ENCODE peak calls at places on chromosomes 5 and 9, in seven cellular contexts. One of them, this sample, is unnamed.

GRCh38 chr5:96817496-96817895 is 9.8 kb upstream of the ERAP1 start:
- DNase-seq in A549: no peak
- DNase-seq in H9: no peak
- DNase-seq in Peyer's patch: no peak
- DNase-seq in cardiac muscle cell: no peak
- DNase-seq in prostate gland: no peak
- DNase-seq in heart right ventricle: no peak
- DNase-seq in this sample: no peak

GRCh38 chr9:93614830-93615468 is 38.6 kb downstream of the PHF2 start:
- DNase-seq in H9: no peak
- DNase-seq in cardiac muscle cell: no peak
- DNase-seq in heart right ventricle: no peak
- DNase-seq in prostate gland: no peak
- DNase-seq in A549: no peak
- DNase-seq in Peyer's patch: no peak
- DNase-seq in this sample: no peak

GRCh38 chr5:153552886-153553285 is 62.4 kb downstream of the GRIA1 start:
- DNase-seq in heart right ventricle: no peak
- DNase-seq in prostate gland: no peak
- DNase-seq in cardiac muscle cell: no peak
- DNase-seq in A549: no peak
- DNase-seq in H9: no peak
- DNase-seq in Peyer's patch: no peak
- DNase-seq in this sample: no peak

GRCh38 chr9:121302786-121303185 is 34.8 kb downstream of the GSN start:
- DNase-seq in heart right ventricle: no peak
- DNase-seq in A549: no peak
- DNase-seq in prostate gland: no peak
- DNase-seq in H9: no peak
- DNase-seq in cardiac muscle cell: no peak
- DNase-seq in Peyer's patch: no peak
- DNase-seq in this sample: no peak

GRCh38 chr9:101435601-101436079 is at the start of gene ALDOB:
- DNase-seq in A549: no peak
- DNase-seq in Peyer's patch: no peak
- DNase-seq in cardiac muscle cell: no peak
- DNase-seq in H9: no peak
- DNase-seq in heart right ventricle: no peak
- DNase-seq in prostate gland: no peak
- DNase-seq in this sample: no peak

GRCh38 chr9:120351106-120351505 is 228.9 kb downstream of the CDK5RAP2 start:
- DNase-seq in Peyer's patch: no peak
- DNase-seq in A549: no peak
- DNase-seq in cardiac muscle cell: no peak
- DNase-seq in H9: no peak
- DNase-seq in prostate gland: no peak
- DNase-seq in heart right ventricle: no peak
- DNase-seq in this sample: no peak

GRCh38 chr5:139690385-139691274 is 42.5 kb downstream of the CXXC5 start:
- DNase-seq in heart right ventricle: no peak
- DNase-seq in prostate gland: no peak
- DNase-seq in Peyer's patch: no peak
- DNase-seq in cardiac muscle cell: peak; percentile 62
- DNase-seq in H9: no peak
- DNase-seq in A549: no peak
- DNase-seq in this sample: no peak

GRCh38 chr9:85647571-85647970 is 94.2 kb downstream of the AGTPBP1 start:
- DNase-seq in heart right ventricle: no peak
- DNase-seq in prostate gland: no peak
- DNase-seq in Peyer's patch: no peak
- DNase-seq in A549: no peak
- DNase-seq in cardiac muscle cell: no peak
- DNase-seq in H9: no peak
- DNase-seq in this sample: no peak

GRCh38 chr9:131310833-131311554 is 21.5 kb downstream of the PLPP7 start:
- DNase-seq in heart right ventricle: no peak
- DNase-seq in Peyer's patch: no peak
- DNase-seq in A549: peak; percentile 25
- DNase-seq in prostate gland: no peak
- DNase-seq in cardiac muscle cell: no peak
- DNase-seq in H9: no peak
- DNase-seq in this sample: no peak

GRCh38 chr9:121300283-121301119 is 32.5 kb downstream of the GSN start:
- DNase-seq in H9: no peak
- DNase-seq in Peyer's patch: no peak
- DNase-seq in A549: no peak
- DNase-seq in prostate gland: no peak
- DNase-seq in cardiac muscle cell: no peak
- DNase-seq in heart right ventricle: no peak
- DNase-seq in this sample: no peak

GRCh38 chr5:81286059-81286617 is 15.2 kb upstream of the ZCCHC9 start:
- DNase-seq in Peyer's patch: no peak
- DNase-seq in A549: peak; percentile 19
- DNase-seq in H9: no peak
- DNase-seq in heart right ventricle: no peak
- DNase-seq in prostate gland: no peak
- DNase-seq in cardiac muscle cell: no peak
- DNase-seq in this sample: no peak

GRCh38 chr5:132204330-132204729 is 23.3 kb downstream of the P4HA2 start:
- DNase-seq in H9: no peak
- DNase-seq in A549: no peak
- DNase-seq in cardiac muscle cell: no peak
- DNase-seq in Peyer's patch: no peak
- DNase-seq in heart right ventricle: no peak
- DNase-seq in prostate gland: no peak
- DNase-seq in this sample: no peak

GRCh38 chr5:160800375-160800774 is 51.6 kb downstream of the ATP10B start:
- DNase-seq in H9: no peak
- DNase-seq in Peyer's patch: no peak
- DNase-seq in cardiac muscle cell: no peak
- DNase-seq in heart right ventricle: no peak
- DNase-seq in prostate gland: no peak
- DNase-seq in A549: no peak
- DNase-seq in this sample: no peak

GRCh38 chr9:78866228-78867132 is 569.6 kb downstream of the PSAT1 start:
- DNase-seq in H9: no peak
- DNase-seq in A549: peak; percentile 97
- DNase-seq in prostate gland: no peak
- DNase-seq in Peyer's patch: no peak
- DNase-seq in heart right ventricle: no peak
- DNase-seq in cardiac muscle cell: peak; percentile 10
- DNase-seq in this sample: no peak

GRCh38 chr5:133827830-133828229 is 140.6 kb downstream of the C5orf15 start:
- DNase-seq in prostate gland: no peak
- DNase-seq in H9: no peak
- DNase-seq in cardiac muscle cell: no peak
- DNase-seq in A549: no peak
- DNase-seq in heart right ventricle: no peak
- DNase-seq in Peyer's patch: no peak
- DNase-seq in this sample: no peak

GRCh38 chr5:122332589-122333555 is 20.8 kb downstream of the SNCAIP start:
- DNase-seq in heart right ventricle: no peak
- DNase-seq in Peyer's patch: no peak
- DNase-seq in cardiac muscle cell: no peak
- DNase-seq in prostate gland: peak; percentile 63
- DNase-seq in A549: no peak
- DNase-seq in H9: no peak
- DNase-seq in this sample: no peak

GRCh38 chr5:114362977-114363721 is 1.3 kb downstream of the KCNN2 start:
- DNase-seq in cardiac muscle cell: peak; percentile 27
- DNase-seq in prostate gland: peak; percentile 11
- DNase-seq in Peyer's patch: peak; percentile 43
- DNase-seq in heart right ventricle: no peak
- DNase-seq in A549: peak; percentile 14
- DNase-seq in H9: peak; percentile 30
- DNase-seq in this sample: no peak

GRCh38 chr5:111945535-111945934 is 188.5 kb upstream of the NREP start:
- DNase-seq in prostate gland: no peak
- DNase-seq in heart right ventricle: no peak
- DNase-seq in cardiac muscle cell: no peak
- DNase-seq in H9: no peak
- DNase-seq in A549: no peak
- DNase-seq in Peyer's patch: no peak
- DNase-seq in this sample: no peak

GRCh38 chr9:124776952-124777645 is at the start of gene OLFML2A:
- DNase-seq in Peyer's patch: peak; percentile 52
- DNase-seq in A549: peak; percentile 41
- DNase-seq in cardiac muscle cell: peak; percentile 66
- DNase-seq in H9: no peak
- DNase-seq in heart right ventricle: peak; percentile 47
- DNase-seq in prostate gland: no peak
- DNase-seq in this sample: no peak

GRCh38 chr5:32522429-32523143 is 62.8 kb upstream of the SUB1 start:
- DNase-seq in cardiac muscle cell: no peak
- DNase-seq in H9: no peak
- DNase-seq in A549: no peak
- DNase-seq in prostate gland: no peak
- DNase-seq in Peyer's patch: no peak
- DNase-seq in heart right ventricle: no peak
- DNase-seq in this sample: no peak

GRCh38 chr9:131366745-131367401 is 27.0 kb upstream of the PRRC2B start:
- DNase-seq in heart right ventricle: no peak
- DNase-seq in cardiac muscle cell: peak; percentile 81
- DNase-seq in prostate gland: no peak
- DNase-seq in Peyer's patch: no peak
- DNase-seq in A549: peak; percentile 89
- DNase-seq in H9: peak; percentile 64
- DNase-seq in this sample: no peak

GRCh38 chr5:16013334-16014065 is 166.1 kb downstream of the MARCHF11 start:
- DNase-seq in prostate gland: no peak
- DNase-seq in Peyer's patch: no peak
- DNase-seq in H9: no peak
- DNase-seq in A549: no peak
- DNase-seq in cardiac muscle cell: no peak
- DNase-seq in heart right ventricle: no peak
- DNase-seq in this sample: no peak

GRCh38 chr5:43042626-43043399 is 2.7 kb upstream of the ANXA2R start:
- DNase-seq in Peyer's patch: peak; percentile 71
- DNase-seq in H9: peak; percentile 54
- DNase-seq in A549: peak; percentile 85
- DNase-seq in cardiac muscle cell: peak; percentile 59
- DNase-seq in heart right ventricle: peak; percentile 74
- DNase-seq in prostate gland: peak; percentile 77
- DNase-seq in this sample: peak; percentile 90
- TF ChIP-seq CTCF in Peyer's patch: no peak
- TF ChIP-seq CTCF in H9: peak; percentile 3
- TF ChIP-seq CTCF in A549: peak; percentile 37
- TF ChIP-seq CTCF in cardiac muscle cell: peak; percentile 18
- TF ChIP-seq CTCF in heart right ventricle: no peak
- TF ChIP-seq CTCF in prostate gland: peak; percentile 21
- TF ChIP-seq CTCF in this sample: no peak

DNA sequence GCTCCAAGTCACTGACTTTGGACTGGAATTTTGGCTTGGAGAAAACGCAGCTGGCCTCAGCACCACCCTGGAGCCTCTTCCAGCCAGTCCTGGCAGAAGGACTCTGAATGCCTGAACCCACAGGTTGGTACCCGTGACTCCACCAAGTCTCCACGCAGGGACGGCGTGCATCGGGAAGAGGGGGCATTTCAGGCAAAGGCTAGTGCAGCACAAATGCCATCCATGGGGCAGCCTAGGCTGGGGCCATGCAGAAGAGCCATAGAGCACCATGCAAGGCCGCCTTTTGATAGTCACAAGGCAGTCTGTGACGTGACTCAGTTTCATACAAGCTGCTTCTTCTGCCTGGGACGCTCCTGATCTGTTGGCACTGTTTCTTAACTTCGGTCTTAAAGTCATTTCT is 28.0 kb downstream of the GDNF start:
- DNase-seq in cardiac muscle cell: no peak
- DNase-seq in heart right ventricle: no peak
- DNase-seq in prostate gland: no peak
- DNase-seq in A549: no peak
- DNase-seq in H9: no peak
- DNase-seq in Peyer's patch: no peak
- DNase-seq in this sample: no peak
- H3K27ac ChIP-seq in cardiac muscle cell: no peak overlapping the region
- H3K27ac ChIP-seq in heart right ventricle: no peak overlapping the region
- H3K27ac ChIP-seq in prostate gland: no peak overlapping the region
- H3K27ac ChIP-seq in A549: no peak overlapping the region
- H3K27ac ChIP-seq in H9: no peak overlapping the region
- H3K27ac ChIP-seq in Peyer's patch: no peak overlapping the region
- H3K27ac ChIP-seq in this sample: no peak overlapping the region

DNA sequence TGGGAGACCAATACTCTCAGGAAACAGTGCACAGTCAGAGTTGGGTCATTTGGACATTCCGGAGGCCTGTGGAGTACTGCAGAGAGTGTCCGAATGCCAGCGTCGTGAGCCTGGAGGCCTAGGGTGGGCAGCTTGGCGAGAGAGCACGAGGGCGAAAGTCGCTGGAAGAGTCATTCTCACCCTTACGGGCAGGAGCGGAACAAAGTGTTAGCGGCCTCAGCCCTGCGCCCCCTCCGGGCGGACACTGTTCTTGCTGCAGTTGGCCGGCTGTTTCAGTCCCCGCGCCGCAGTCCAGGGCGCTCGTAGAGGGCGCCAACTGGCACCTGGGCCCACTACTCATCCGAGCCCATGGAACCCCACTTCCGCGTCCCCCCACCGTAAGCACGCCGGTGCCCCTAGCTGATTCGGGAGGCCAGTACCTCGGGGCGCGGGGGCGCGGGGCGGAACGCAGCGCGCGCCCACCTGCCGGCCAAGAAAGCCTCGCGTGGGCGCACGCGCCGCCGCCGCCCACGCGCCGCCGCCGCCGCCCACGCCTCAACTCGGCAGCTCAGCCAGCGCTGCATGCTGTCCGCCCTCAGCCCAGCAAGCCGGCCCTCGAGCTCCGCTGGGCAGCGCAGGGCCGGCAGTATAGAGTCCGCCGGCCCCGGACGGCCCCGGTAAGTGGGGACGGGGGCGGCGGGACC is 99.7 kb upstream of the CCL21 start:
- DNase-seq in prostate gland: peak; percentile 4
- DNase-seq in Peyer's patch: no peak
- DNase-seq in H9: peak; percentile 84
- DNase-seq in heart right ventricle: peak; percentile 22
- DNase-seq in cardiac muscle cell: peak; percentile 20
- DNase-seq in A549: peak; percentile 8
- DNase-seq in this sample: no peak
- TF ChIP-seq CTCF in prostate gland: peak; percentile 27
- TF ChIP-seq CTCF in Peyer's patch: no peak
- TF ChIP-seq CTCF in H9: peak; percentile 74
- TF ChIP-seq CTCF in heart right ventricle: no peak
- TF ChIP-seq CTCF in cardiac muscle cell: peak; percentile 57
- TF ChIP-seq CTCF in A549: no peak
- TF ChIP-seq CTCF in this sample: no peak

DNA sequence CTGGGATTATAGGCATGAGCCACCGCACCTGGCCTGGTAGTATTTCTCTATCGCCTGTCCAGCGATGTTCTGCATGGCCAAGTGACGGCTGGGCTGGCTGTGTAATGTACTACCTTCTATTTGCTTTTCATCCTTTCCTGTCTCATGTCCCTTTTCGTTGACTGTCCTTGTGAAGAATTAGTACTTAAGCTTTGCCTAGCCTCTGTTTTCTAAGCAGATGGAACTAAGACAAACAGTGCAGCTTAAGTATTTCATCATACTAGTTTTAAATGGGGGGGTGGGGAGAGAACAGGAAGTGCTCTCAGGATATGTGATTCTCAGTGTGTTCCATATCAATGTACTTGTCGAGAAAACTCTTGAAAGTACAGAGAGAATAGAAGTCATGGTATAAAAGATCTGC is 31.7 kb upstream of the CCL21 start:
- DNase-seq in H9: no peak
- DNase-seq in Peyer's patch: no peak
- DNase-seq in A549: no peak
- DNase-seq in cardiac muscle cell: no peak
- DNase-seq in heart right ventricle: no peak
- DNase-seq in prostate gland: peak; percentile 50
- DNase-seq in this sample: no peak
- H3K27ac ChIP-seq in H9: no peak overlapping the region
- H3K27ac ChIP-seq in Peyer's patch: no peak overlapping the region
- H3K27ac ChIP-seq in A549: no peak overlapping the region
- H3K27ac ChIP-seq in cardiac muscle cell: no peak overlapping the region
- H3K27ac ChIP-seq in heart right ventricle: no peak overlapping the region
- H3K27ac ChIP-seq in prostate gland: no peak overlapping the region
- H3K27ac ChIP-seq in this sample: no peak overlapping the region

GRCh38 chr5:58114324-58114723 is 345.6 kb downstream of the PLK2 start:
- DNase-seq in H9: no peak
- DNase-seq in heart right ventricle: no peak
- DNase-seq in A549: no peak
- DNase-seq in prostate gland: no peak
- DNase-seq in Peyer's patch: no peak
- DNase-seq in cardiac muscle cell: no peak
- DNase-seq in this sample: no peak
- TF ChIP-seq CTCF in H9: no peak
- TF ChIP-seq CTCF in heart right ventricle: no peak
- TF ChIP-seq CTCF in A549: no peak
- TF ChIP-seq CTCF in prostate gland: no peak
- TF ChIP-seq CTCF in Peyer's patch: no peak
- TF ChIP-seq CTCF in cardiac muscle cell: no peak
- TF ChIP-seq CTCF in this sample: no peak